ENCODE peak calls at places on chromosome 13, in six cellular contexts. One of them, this sample, is unnamed.

GRCh38 chr13:93915269-93915809 is 564.1 kb downstream of the DCT start:
- DNase-seq in CD8-positive, alpha-beta T cell: no peak
- DNase-seq in brain microvascular endothelial cell: peak; percentile 23
- DNase-seq in dorsolateral prefrontal cortex: no peak
- DNase-seq in WERI-Rb-1: no peak
- DNase-seq in pancreas: no peak
- DNase-seq in this sample: peak; percentile 18

GRCh38 chr13:73934215-73934623 is 200.0 kb downstream of the KLF12 start:
- DNase-seq in CD8-positive, alpha-beta T cell: no peak
- DNase-seq in brain microvascular endothelial cell: no peak
- DNase-seq in dorsolateral prefrontal cortex: no peak
- DNase-seq in WERI-Rb-1: no peak
- DNase-seq in pancreas: no peak
- DNase-seq in this sample: no peak

GRCh38 chr13:113935523-113935922 is 38.4 kb downstream of the C13orf46 start:
- DNase-seq in CD8-positive, alpha-beta T cell: no peak
- DNase-seq in brain microvascular endothelial cell: no peak
- DNase-seq in dorsolateral prefrontal cortex: no peak
- DNase-seq in WERI-Rb-1: no peak
- DNase-seq in pancreas: no peak
- DNase-seq in this sample: no peak

GRCh38 chr13:26132756-26133155 is 80.9 kb upstream of the SHISA2 start:
- DNase-seq in CD8-positive, alpha-beta T cell: no peak
- DNase-seq in brain microvascular endothelial cell: no peak
- DNase-seq in dorsolateral prefrontal cortex: peak; percentile 4
- DNase-seq in WERI-Rb-1: peak; percentile 72
- DNase-seq in pancreas: no peak
- DNase-seq in this sample: peak; percentile 22

GRCh38 chr13:103100795-103101194 is 34.6 kb upstream of the SLC10A2 start:
- DNase-seq in CD8-positive, alpha-beta T cell: no peak
- DNase-seq in brain microvascular endothelial cell: no peak
- DNase-seq in dorsolateral prefrontal cortex: no peak
- DNase-seq in WERI-Rb-1: no peak
- DNase-seq in pancreas: no peak
- DNase-seq in this sample: peak; percentile 39

GRCh38 chr13:111518161-111518791 is 197.8 kb downstream of the TEX29 start:
- DNase-seq in CD8-positive, alpha-beta T cell: no peak
- DNase-seq in brain microvascular endothelial cell: no peak
- DNase-seq in dorsolateral prefrontal cortex: no peak
- DNase-seq in WERI-Rb-1: no peak
- DNase-seq in pancreas: no peak
- DNase-seq in this sample: no peak

GRCh38 chr13:113106666-113107065 is 1.1 kb downstream of the F7 start:
- DNase-seq in CD8-positive, alpha-beta T cell: no peak
- DNase-seq in brain microvascular endothelial cell: no peak
- DNase-seq in dorsolateral prefrontal cortex: no peak
- DNase-seq in WERI-Rb-1: no peak
- DNase-seq in pancreas: no peak
- DNase-seq in this sample: no peak

GRCh38 chr13:20472531-20472930 is 53.1 kb downstream of the CRYL1 start:
- DNase-seq in CD8-positive, alpha-beta T cell: no peak
- DNase-seq in brain microvascular endothelial cell: no peak
- DNase-seq in dorsolateral prefrontal cortex: no peak
- DNase-seq in WERI-Rb-1: no peak
- DNase-seq in pancreas: no peak
- DNase-seq in this sample: no peak

GRCh38 chr13:57640582-57640981 is 9.0 kb downstream of the PCDH17 start:
- DNase-seq in CD8-positive, alpha-beta T cell: no peak
- DNase-seq in brain microvascular endothelial cell: no peak
- DNase-seq in dorsolateral prefrontal cortex: no peak
- DNase-seq in WERI-Rb-1: no peak
- DNase-seq in pancreas: no peak
- DNase-seq in this sample: no peak

GRCh38 chr13:19597523-19597922 is 35.9 kb upstream of the MPHOSPH8 start:
- DNase-seq in CD8-positive, alpha-beta T cell: no peak
- DNase-seq in brain microvascular endothelial cell: peak; percentile 61
- DNase-seq in dorsolateral prefrontal cortex: no peak
- DNase-seq in WERI-Rb-1: no peak
- DNase-seq in pancreas: no peak
- DNase-seq in this sample: peak; percentile 90

GRCh38 chr13:100338265-100338664 is 249.4 kb downstream of the PCCA start:
- DNase-seq in CD8-positive, alpha-beta T cell: no peak
- DNase-seq in brain microvascular endothelial cell: no peak
- DNase-seq in dorsolateral prefrontal cortex: no peak
- DNase-seq in WERI-Rb-1: no peak
- DNase-seq in pancreas: no peak
- DNase-seq in this sample: no peak

GRCh38 chr13:112629161-112629560 is 41.2 kb upstream of the TUBGCP3 start:
- DNase-seq in CD8-positive, alpha-beta T cell: no peak
- DNase-seq in brain microvascular endothelial cell: no peak
- DNase-seq in dorsolateral prefrontal cortex: no peak
- DNase-seq in WERI-Rb-1: no peak
- DNase-seq in pancreas: no peak
- DNase-seq in this sample: no peak

GRCh38 chr13:110624766-110625756 is 9.7 kb downstream of the NAXD start:
- DNase-seq in CD8-positive, alpha-beta T cell: no peak
- DNase-seq in brain microvascular endothelial cell: no peak
- DNase-seq in dorsolateral prefrontal cortex: no peak
- DNase-seq in WERI-Rb-1: peak; percentile 7
- DNase-seq in pancreas: no peak
- DNase-seq in this sample: no peak

GRCh38 chr13:105552078-105552477 is 983.4 kb downstream of the EFNB2 start:
- DNase-seq in CD8-positive, alpha-beta T cell: no peak
- DNase-seq in brain microvascular endothelial cell: no peak
- DNase-seq in dorsolateral prefrontal cortex: no peak
- DNase-seq in WERI-Rb-1: no peak
- DNase-seq in pancreas: no peak
- DNase-seq in this sample: no peak

GRCh38 chr13:60520902-60521563 is 124.0 kb downstream of the TDRD3 start:
- DNase-seq in CD8-positive, alpha-beta T cell: no peak
- DNase-seq in brain microvascular endothelial cell: no peak
- DNase-seq in dorsolateral prefrontal cortex: no peak
- DNase-seq in WERI-Rb-1: no peak
- DNase-seq in pancreas: no peak
- DNase-seq in this sample: no peak

GRCh38 chr13:57253551-57253950 is 86.6 kb downstream of the PRR20E start:
- DNase-seq in CD8-positive, alpha-beta T cell: no peak
- DNase-seq in brain microvascular endothelial cell: no peak
- DNase-seq in dorsolateral prefrontal cortex: no peak
- DNase-seq in WERI-Rb-1: no peak
- DNase-seq in pancreas: no peak
- DNase-seq in this sample: no peak

GRCh38 chr13:44435142-44435982 is 61.7 kb downstream of the SERP2 start:
- DNase-seq in CD8-positive, alpha-beta T cell: peak; percentile 87
- DNase-seq in brain microvascular endothelial cell: peak; percentile 99
- DNase-seq in dorsolateral prefrontal cortex: peak; percentile 97
- DNase-seq in WERI-Rb-1: peak; percentile 99
- DNase-seq in pancreas: peak; percentile 98
- DNase-seq in this sample: peak; percentile 99

GRCh38 chr13:44432595-44432994 is 59.0 kb downstream of the SERP2 start:
- DNase-seq in CD8-positive, alpha-beta T cell: no peak
- DNase-seq in brain microvascular endothelial cell: no peak
- DNase-seq in dorsolateral prefrontal cortex: no peak
- DNase-seq in WERI-Rb-1: no peak
- DNase-seq in pancreas: no peak
- DNase-seq in this sample: peak; percentile 15

GRCh38 chr13:44434441-44435141 is 61.0 kb downstream of the SERP2 start:
- DNase-seq in CD8-positive, alpha-beta T cell: no peak
- DNase-seq in brain microvascular endothelial cell: no peak
- DNase-seq in dorsolateral prefrontal cortex: no peak
- DNase-seq in WERI-Rb-1: peak; percentile 15
- DNase-seq in pancreas: peak; percentile 34
- DNase-seq in this sample: no peak

GRCh38 chr13:44431150-44431549 is 57.5 kb downstream of the SERP2 start:
- DNase-seq in CD8-positive, alpha-beta T cell: no peak
- DNase-seq in brain microvascular endothelial cell: no peak
- DNase-seq in dorsolateral prefrontal cortex: no peak
- DNase-seq in WERI-Rb-1: no peak
- DNase-seq in pancreas: peak; percentile 47
- DNase-seq in this sample: no peak

GRCh38 chr13:44433863-44434262 is 60.2 kb downstream of the SERP2 start:
- DNase-seq in CD8-positive, alpha-beta T cell: no peak
- DNase-seq in brain microvascular endothelial cell: no peak
- DNase-seq in dorsolateral prefrontal cortex: no peak
- DNase-seq in WERI-Rb-1: no peak
- DNase-seq in pancreas: no peak
- DNase-seq in this sample: no peak
- H3K4me3 ChIP-seq in CD8-positive, alpha-beta T cell: no peak overlapping the region
- H3K4me3 ChIP-seq in brain microvascular endothelial cell: peak overlapping the region; percentile 84
- H3K4me3 ChIP-seq in dorsolateral prefrontal cortex: peak overlapping the region; percentile 81
- H3K4me3 ChIP-seq in WERI-Rb-1: no peak overlapping the region
- H3K4me3 ChIP-seq in pancreas: no peak overlapping the region
- H3K4me3 ChIP-seq in this sample: peak overlapping the region; percentile 78

GRCh38 chr13:46160065-46160464 is 21.9 kb downstream of the LCP1 start:
- DNase-seq in CD8-positive, alpha-beta T cell: no peak
- DNase-seq in brain microvascular endothelial cell: no peak
- DNase-seq in dorsolateral prefrontal cortex: peak; percentile 63
- DNase-seq in WERI-Rb-1: no peak
- DNase-seq in pancreas: no peak
- DNase-seq in this sample: no peak
- TF ChIP-seq CTCF in CD8-positive, alpha-beta T cell: no peak
- TF ChIP-seq CTCF in brain microvascular endothelial cell: no peak
- TF ChIP-seq CTCF in dorsolateral prefrontal cortex: no peak
- TF ChIP-seq CTCF in WERI-Rb-1: no peak
- TF ChIP-seq CTCF in pancreas: no peak
- TF ChIP-seq CTCF in this sample: no peak

GRCh38 chr13:98510156-98510509 is 66.8 kb downstream of the STK24 start:
- DNase-seq in CD8-positive, alpha-beta T cell: peak; percentile 44
- DNase-seq in brain microvascular endothelial cell: no peak
- DNase-seq in dorsolateral prefrontal cortex: no peak
- DNase-seq in WERI-Rb-1: no peak
- DNase-seq in pancreas: no peak
- DNase-seq in this sample: no peak
- H3K4me3 ChIP-seq in CD8-positive, alpha-beta T cell: no peak overlapping the region
- H3K4me3 ChIP-seq in brain microvascular endothelial cell: no peak overlapping the region
- H3K4me3 ChIP-seq in dorsolateral prefrontal cortex: no peak overlapping the region
- H3K4me3 ChIP-seq in WERI-Rb-1: no peak overlapping the region
- H3K4me3 ChIP-seq in pancreas: no peak overlapping the region
- H3K4me3 ChIP-seq in this sample: no peak overlapping the region

DNA sequence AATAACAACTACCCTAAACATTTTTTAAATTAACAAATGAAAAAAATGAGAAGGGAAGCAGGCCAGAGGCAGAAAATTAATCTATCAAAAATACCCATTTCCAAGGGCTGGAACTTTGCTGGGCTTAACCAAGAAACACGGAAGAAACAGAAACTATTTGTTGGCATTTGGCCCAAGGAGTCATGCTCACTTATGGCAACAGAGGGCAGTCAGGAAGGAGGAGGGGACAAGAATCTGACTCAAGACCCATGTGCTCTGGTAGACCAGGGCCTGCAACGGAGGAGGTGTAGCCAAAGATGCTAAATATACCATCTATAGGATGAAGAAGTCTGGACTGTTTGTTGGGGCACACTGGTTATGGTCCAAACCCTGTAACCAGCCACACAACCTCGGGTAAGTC is 496.7 kb downstream of the COG6 start:
- DNase-seq in CD8-positive, alpha-beta T cell: no peak
- DNase-seq in brain microvascular endothelial cell: peak; percentile 87
- DNase-seq in dorsolateral prefrontal cortex: no peak
- DNase-seq in WERI-Rb-1: no peak
- DNase-seq in pancreas: no peak
- DNase-seq in this sample: peak; percentile 77
- TF ChIP-seq CTCF in CD8-positive, alpha-beta T cell: no peak
- TF ChIP-seq CTCF in brain microvascular endothelial cell: peak; percentile 50
- TF ChIP-seq CTCF in dorsolateral prefrontal cortex: no peak
- TF ChIP-seq CTCF in WERI-Rb-1: no peak
- TF ChIP-seq CTCF in pancreas: no peak
- TF ChIP-seq CTCF in this sample: peak; percentile 13

GRCh38 chr13:39040206-39040605 is 1.9 kb downstream of the NHLRC3 start:
- DNase-seq in CD8-positive, alpha-beta T cell: no peak
- DNase-seq in brain microvascular endothelial cell: no peak
- DNase-seq in dorsolateral prefrontal cortex: no peak
- DNase-seq in WERI-Rb-1: no peak
- DNase-seq in pancreas: no peak
- DNase-seq in this sample: peak; percentile 37
- H3K4me3 ChIP-seq in CD8-positive, alpha-beta T cell: no peak overlapping the region
- H3K4me3 ChIP-seq in brain microvascular endothelial cell: no peak overlapping the region
- H3K4me3 ChIP-seq in dorsolateral prefrontal cortex: no peak overlapping the region
- H3K4me3 ChIP-seq in WERI-Rb-1: no peak overlapping the region
- H3K4me3 ChIP-seq in pancreas: no peak overlapping the region
- H3K4me3 ChIP-seq in this sample: peak overlapping the region; percentile 7

GRCh38 chr13:28805193-28805819 is 14.8 kb upstream of the MTUS2 start:
- DNase-seq in CD8-positive, alpha-beta T cell: no peak
- DNase-seq in brain microvascular endothelial cell: no peak
- DNase-seq in dorsolateral prefrontal cortex: no peak
- DNase-seq in WERI-Rb-1: peak; percentile 40
- DNase-seq in pancreas: no peak
- DNase-seq in this sample: no peak
- TF ChIP-seq CTCF in CD8-positive, alpha-beta T cell: no peak
- TF ChIP-seq CTCF in brain microvascular endothelial cell: peak; percentile 71
- TF ChIP-seq CTCF in dorsolateral prefrontal cortex: peak; percentile 26
- TF ChIP-seq CTCF in WERI-Rb-1: peak; percentile 39
- TF ChIP-seq CTCF in pancreas: no peak
- TF ChIP-seq CTCF in this sample: peak; percentile 40

GRCh38 chr13:50222569-50223332 is 207.5 kb downstream of the KCNRG start:
- DNase-seq in CD8-positive, alpha-beta T cell: no peak
- DNase-seq in brain microvascular endothelial cell: peak; percentile 83
- DNase-seq in dorsolateral prefrontal cortex: no peak
- DNase-seq in WERI-Rb-1: no peak
- DNase-seq in pancreas: peak; percentile 48
- DNase-seq in this sample: peak; percentile 90
- H3K4me3 ChIP-seq in CD8-positive, alpha-beta T cell: no peak overlapping the region
- H3K4me3 ChIP-seq in brain microvascular endothelial cell: peak overlapping the region; percentile 10
- H3K4me3 ChIP-seq in dorsolateral prefrontal cortex: peak overlapping the region; percentile 34
- H3K4me3 ChIP-seq in WERI-Rb-1: no peak overlapping the region
- H3K4me3 ChIP-seq in pancreas: no peak overlapping the region
- H3K4me3 ChIP-seq in this sample: peak overlapping the region; percentile 38